ENCODE peak calls at places on chromosomes 7 and 10, in five cellular contexts. One of them, this sample, is unnamed.

GRCh38 chr10:69731698-69732097 is 70.0 kb upstream of the COL13A1 start:
- DNase-seq in memory B cell: no peak
- DNase-seq in stimulated activated CD8-positive, alpha-beta memory T cell treated with anti-CD3 and anti-CD28 coated beads, Interleukin-2, amount 100 ng/mL, for 1 hour: no peak
- DNase-seq in spleen: no peak
- DNase-seq in ELF-1: no peak
- DNase-seq in this sample: peak

GRCh38 chr10:74585231-74586087 is 240.9 kb upstream of the KAT6B start:
- DNase-seq in ELF-1: peak
- DNase-seq in memory B cell: no peak
- DNase-seq in stimulated activated CD8-positive, alpha-beta memory T cell treated with anti-CD3 and anti-CD28 coated beads, Interleukin-2, amount 100 ng/mL, for 1 hour: no peak
- DNase-seq in spleen: no peak
- DNase-seq in this sample: no peak

GRCh38 chr7:18607025-18607424 is 111.5 kb downstream of the HDAC9 start:
- DNase-seq in ELF-1: no peak
- DNase-seq in memory B cell: no peak
- DNase-seq in stimulated activated CD8-positive, alpha-beta memory T cell treated with anti-CD3 and anti-CD28 coated beads, Interleukin-2, amount 100 ng/mL, for 1 hour: no peak
- DNase-seq in spleen: no peak
- DNase-seq in this sample: no peak

GRCh38 chr7:133703547-133703946 is 423.6 kb upstream of the LRGUK start:
- DNase-seq in spleen: no peak
- DNase-seq in ELF-1: no peak
- DNase-seq in stimulated activated CD8-positive, alpha-beta memory T cell treated with anti-CD3 and anti-CD28 coated beads, Interleukin-2, amount 100 ng/mL, for 1 hour: no peak
- DNase-seq in memory B cell: no peak
- DNase-seq in this sample: no peak

GRCh38 chr10:24851595-24851994 is 100.8 kb downstream of the PRTFDC1 start:
- DNase-seq in memory B cell: no peak
- DNase-seq in spleen: no peak
- DNase-seq in stimulated activated CD8-positive, alpha-beta memory T cell treated with anti-CD3 and anti-CD28 coated beads, Interleukin-2, amount 100 ng/mL, for 1 hour: no peak
- DNase-seq in ELF-1: no peak
- DNase-seq in this sample: no peak

GRCh38 chr10:22475857-22476600 is 130.7 kb downstream of the SPAG6 start:
- DNase-seq in spleen: no peak
- DNase-seq in stimulated activated CD8-positive, alpha-beta memory T cell treated with anti-CD3 and anti-CD28 coated beads, Interleukin-2, amount 100 ng/mL, for 1 hour: no peak
- DNase-seq in memory B cell: peak
- DNase-seq in ELF-1: peak
- DNase-seq in this sample: no peak

GRCh38 chr7:55019691-55020480 is 1.1 kb downstream of the EGFR start:
- DNase-seq in stimulated activated CD8-positive, alpha-beta memory T cell treated with anti-CD3 and anti-CD28 coated beads, Interleukin-2, amount 100 ng/mL, for 1 hour: no peak
- DNase-seq in memory B cell: no peak
- DNase-seq in ELF-1: peak
- DNase-seq in spleen: no peak
- DNase-seq in this sample: peak

GRCh38 chr7:41582116-41582515 is 120.8 kb downstream of the INHBA start:
- DNase-seq in spleen: no peak
- DNase-seq in memory B cell: no peak
- DNase-seq in ELF-1: no peak
- DNase-seq in stimulated activated CD8-positive, alpha-beta memory T cell treated with anti-CD3 and anti-CD28 coated beads, Interleukin-2, amount 100 ng/mL, for 1 hour: no peak
- DNase-seq in this sample: no peak

GRCh38 chr7:144955422-144955821 is 119.6 kb upstream of the TPK1 start:
- DNase-seq in ELF-1: no peak
- DNase-seq in stimulated activated CD8-positive, alpha-beta memory T cell treated with anti-CD3 and anti-CD28 coated beads, Interleukin-2, amount 100 ng/mL, for 1 hour: no peak
- DNase-seq in memory B cell: no peak
- DNase-seq in spleen: no peak
- DNase-seq in this sample: no peak

GRCh38 chr7:93249749-93250148 is 17.6 kb downstream of the VPS50 start:
- DNase-seq in spleen: no peak
- DNase-seq in memory B cell: no peak
- DNase-seq in stimulated activated CD8-positive, alpha-beta memory T cell treated with anti-CD3 and anti-CD28 coated beads, Interleukin-2, amount 100 ng/mL, for 1 hour: no peak
- DNase-seq in ELF-1: peak
- DNase-seq in this sample: no peak

GRCh38 chr10:59177862-59178235 is 1.4 kb downstream of the PHYHIPL start:
- DNase-seq in memory B cell: no peak
- DNase-seq in spleen: no peak
- DNase-seq in ELF-1: no peak
- DNase-seq in stimulated activated CD8-positive, alpha-beta memory T cell treated with anti-CD3 and anti-CD28 coated beads, Interleukin-2, amount 100 ng/mL, for 1 hour: no peak
- DNase-seq in this sample: no peak

GRCh38 chr10:69826789-69827532 is 25.3 kb downstream of the COL13A1 start:
- DNase-seq in ELF-1: peak
- DNase-seq in spleen: no peak
- DNase-seq in memory B cell: no peak
- DNase-seq in stimulated activated CD8-positive, alpha-beta memory T cell treated with anti-CD3 and anti-CD28 coated beads, Interleukin-2, amount 100 ng/mL, for 1 hour: no peak
- DNase-seq in this sample: no peak

GRCh38 chr7:24731313-24731712 is 26.0 kb downstream of the GSDME start:
- DNase-seq in memory B cell: no peak
- DNase-seq in stimulated activated CD8-positive, alpha-beta memory T cell treated with anti-CD3 and anti-CD28 coated beads, Interleukin-2, amount 100 ng/mL, for 1 hour: no peak
- DNase-seq in spleen: no peak
- DNase-seq in ELF-1: no peak
- DNase-seq in this sample: no peak

GRCh38 chr7:36600869-36601530 is 123.3 kb downstream of the AOAH start:
- DNase-seq in stimulated activated CD8-positive, alpha-beta memory T cell treated with anti-CD3 and anti-CD28 coated beads, Interleukin-2, amount 100 ng/mL, for 1 hour: no peak
- DNase-seq in ELF-1: no peak
- DNase-seq in memory B cell: no peak
- DNase-seq in spleen: no peak
- DNase-seq in this sample: no peak

GRCh38 chr7:148819697-148820332 is 64.3 kb downstream of the EZH2 start:
- DNase-seq in spleen: no peak
- DNase-seq in ELF-1: no peak
- DNase-seq in stimulated activated CD8-positive, alpha-beta memory T cell treated with anti-CD3 and anti-CD28 coated beads, Interleukin-2, amount 100 ng/mL, for 1 hour: no peak
- DNase-seq in memory B cell: no peak
- DNase-seq in this sample: no peak

GRCh38 chr7:66140924-66141323 is 26.3 kb downstream of the CRCP start:
- DNase-seq in memory B cell: no peak
- DNase-seq in spleen: no peak
- DNase-seq in stimulated activated CD8-positive, alpha-beta memory T cell treated with anti-CD3 and anti-CD28 coated beads, Interleukin-2, amount 100 ng/mL, for 1 hour: no peak
- DNase-seq in ELF-1: peak
- DNase-seq in this sample: peak

GRCh38 chr7:38632411-38632810 is 1.2 kb upstream of the AMPH start:
- DNase-seq in stimulated activated CD8-positive, alpha-beta memory T cell treated with anti-CD3 and anti-CD28 coated beads, Interleukin-2, amount 100 ng/mL, for 1 hour: no peak
- DNase-seq in memory B cell: no peak
- DNase-seq in spleen: no peak
- DNase-seq in ELF-1: no peak
- DNase-seq in this sample: no peak

GRCh38 chr7:133099887-133100286 is 18.0 kb upstream of the CHCHD3 start:
- DNase-seq in ELF-1: no peak
- DNase-seq in memory B cell: no peak
- DNase-seq in spleen: no peak
- DNase-seq in stimulated activated CD8-positive, alpha-beta memory T cell treated with anti-CD3 and anti-CD28 coated beads, Interleukin-2, amount 100 ng/mL, for 1 hour: no peak
- DNase-seq in this sample: no peak

GRCh38 chr7:142788303-142789286 is 17.8 kb downstream of the PRSS2 start:
- DNase-seq in memory B cell: no peak
- DNase-seq in ELF-1: no peak
- DNase-seq in stimulated activated CD8-positive, alpha-beta memory T cell treated with anti-CD3 and anti-CD28 coated beads, Interleukin-2, amount 100 ng/mL, for 1 hour: no peak
- DNase-seq in spleen: no peak
- DNase-seq in this sample: no peak

GRCh38 chr7:27695096-27695495 is 32.4 kb upstream of the HIBADH start:
- DNase-seq in ELF-1: no peak
- DNase-seq in memory B cell: no peak
- DNase-seq in stimulated activated CD8-positive, alpha-beta memory T cell treated with anti-CD3 and anti-CD28 coated beads, Interleukin-2, amount 100 ng/mL, for 1 hour: no peak
- DNase-seq in spleen: no peak
- DNase-seq in this sample: no peak

GRCh38 chr7:48046458-48046857 is 11.1 kb downstream of the C7orf57 start:
- DNase-seq in stimulated activated CD8-positive, alpha-beta memory T cell treated with anti-CD3 and anti-CD28 coated beads, Interleukin-2, amount 100 ng/mL, for 1 hour: no peak
- DNase-seq in ELF-1: no peak
- DNase-seq in memory B cell: no peak
- DNase-seq in spleen: no peak
- DNase-seq in this sample: no peak

GRCh38 chr7:99623702-99624447 is 7.1 kb downstream of the ZSCAN25 start:
- DNase-seq in stimulated activated CD8-positive, alpha-beta memory T cell treated with anti-CD3 and anti-CD28 coated beads, Interleukin-2, amount 100 ng/mL, for 1 hour: no peak
- DNase-seq in memory B cell: no peak
- DNase-seq in spleen: no peak
- DNase-seq in ELF-1: no peak
- DNase-seq in this sample: no peak

GRCh38 chr7:141550694-141551079 is 523 bp upstream of the AGK start:
- DNase-seq in ELF-1: peak
- DNase-seq in stimulated activated CD8-positive, alpha-beta memory T cell treated with anti-CD3 and anti-CD28 coated beads, Interleukin-2, amount 100 ng/mL, for 1 hour: no peak
- DNase-seq in memory B cell: no peak
- DNase-seq in spleen: no peak
- DNase-seq in this sample: no peak

GRCh38 chr7:132065973-132066611 is 509.7 kb upstream of the PODXL start:
- DNase-seq in ELF-1: no peak
- DNase-seq in stimulated activated CD8-positive, alpha-beta memory T cell treated with anti-CD3 and anti-CD28 coated beads, Interleukin-2, amount 100 ng/mL, for 1 hour: no peak
- DNase-seq in spleen: no peak
- DNase-seq in memory B cell: no peak
- DNase-seq in this sample: no peak

GRCh38 chr7:147071536-147071935 is 954.9 kb downstream of the CNTNAP2 start:
- DNase-seq in ELF-1: no peak
- DNase-seq in stimulated activated CD8-positive, alpha-beta memory T cell treated with anti-CD3 and anti-CD28 coated beads, Interleukin-2, amount 100 ng/mL, for 1 hour: no peak
- DNase-seq in spleen: no peak
- DNase-seq in memory B cell: no peak
- DNase-seq in this sample: no peak

GRCh38 chr7:73827568-73828106 is 3.2 kb upstream of the CLDN4 start:
- DNase-seq in ELF-1: peak
- DNase-seq in spleen: no peak
- DNase-seq in memory B cell: no peak
- DNase-seq in stimulated activated CD8-positive, alpha-beta memory T cell treated with anti-CD3 and anti-CD28 coated beads, Interleukin-2, amount 100 ng/mL, for 1 hour: no peak
- DNase-seq in this sample: no peak

GRCh38 chr10:113047963-113048781 is 98.1 kb downstream of the TCF7L2 start:
- DNase-seq in memory B cell: no peak
- DNase-seq in ELF-1: peak
- DNase-seq in stimulated activated CD8-positive, alpha-beta memory T cell treated with anti-CD3 and anti-CD28 coated beads, Interleukin-2, amount 100 ng/mL, for 1 hour: no peak
- DNase-seq in spleen: no peak
- DNase-seq in this sample: peak

GRCh38 chr7:19400771-19401254 is 255.6 kb upstream of the FERD3L start:
- DNase-seq in ELF-1: no peak
- DNase-seq in memory B cell: no peak
- DNase-seq in spleen: no peak
- DNase-seq in stimulated activated CD8-positive, alpha-beta memory T cell treated with anti-CD3 and anti-CD28 coated beads, Interleukin-2, amount 100 ng/mL, for 1 hour: no peak
- DNase-seq in this sample: no peak